ENCODE peak calls at places on chromosomes 3 and 15, in six cellular contexts. One of them, this sample, is unnamed.

GRCh38 chr3:78235841-78236240 is 1195.9 kb downstream of the ROBO2 start:
- DNase-seq in GM12878: no peak
- DNase-seq in H1: no peak
- DNase-seq in K562: no peak
- DNase-seq in HepG2: no peak
- DNase-seq in GM12892: no peak
- DNase-seq in this sample: no peak

GRCh38 chr3:38084019-38084968 is 45.3 kb downstream of the DLEC1 start:
- DNase-seq in K562: peak; percentile 46
- DNase-seq in H1: no peak
- DNase-seq in GM12878: no peak
- DNase-seq in HepG2: peak; percentile 12
- DNase-seq in GM12892: no peak
- DNase-seq in this sample: peak; percentile 36

GRCh38 chr15:32747886-32748285 is 30.1 kb downstream of the GREM1 start:
- DNase-seq in HepG2: no peak
- DNase-seq in GM12892: no peak
- DNase-seq in H1: no peak
- DNase-seq in K562: no peak
- DNase-seq in GM12878: no peak
- DNase-seq in this sample: no peak

GRCh38 chr3:117128133-117128532 is 418.6 kb downstream of the TUSC7 start:
- DNase-seq in GM12892: no peak
- DNase-seq in GM12878: no peak
- DNase-seq in H1: no peak
- DNase-seq in K562: no peak
- DNase-seq in HepG2: no peak
- DNase-seq in this sample: no peak

GRCh38 chr3:144104146-144104545 is 132.5 kb downstream of the DIPK2A start:
- DNase-seq in GM12892: no peak
- DNase-seq in H1: no peak
- DNase-seq in K562: no peak
- DNase-seq in GM12878: no peak
- DNase-seq in HepG2: no peak
- DNase-seq in this sample: no peak

GRCh38 chr3:124044961-124045360 is 53.0 kb upstream of the ROPN1 start:
- DNase-seq in GM12878: no peak
- DNase-seq in HepG2: no peak
- DNase-seq in K562: no peak
- DNase-seq in GM12892: no peak
- DNase-seq in H1: no peak
- DNase-seq in this sample: no peak

GRCh38 chr3:177150970-177151627 is 46.2 kb downstream of the TBL1XR1 start:
- DNase-seq in K562: peak; percentile 67
- DNase-seq in GM12892: no peak
- DNase-seq in GM12878: peak; percentile 48
- DNase-seq in HepG2: peak; percentile 18
- DNase-seq in H1: no peak
- DNase-seq in this sample: no peak

GRCh38 chr3:131110087-131110486 is 83.4 kb downstream of the NEK11 start:
- DNase-seq in HepG2: no peak
- DNase-seq in K562: no peak
- DNase-seq in GM12878: no peak
- DNase-seq in H1: no peak
- DNase-seq in GM12892: no peak
- DNase-seq in this sample: no peak

GRCh38 chr15:96335429-96335807 is 4.9 kb downstream of the NR2F2 start:
- DNase-seq in GM12878: no peak
- DNase-seq in GM12892: no peak
- DNase-seq in HepG2: peak; percentile 14
- DNase-seq in K562: no peak
- DNase-seq in H1: no peak
- DNase-seq in this sample: no peak

GRCh38 chr3:51620543-51620942 is 50.5 kb upstream of the TEX264 start:
- DNase-seq in HepG2: peak; percentile 25
- DNase-seq in H1: no peak
- DNase-seq in GM12878: no peak
- DNase-seq in GM12892: no peak
- DNase-seq in K562: no peak
- DNase-seq in this sample: no peak

GRCh38 chr15:72199721-72200212 is 2.2 kb upstream of the GRAMD2A start:
- DNase-seq in GM12878: peak; percentile 36
- DNase-seq in K562: peak; percentile 75
- DNase-seq in H1: no peak
- DNase-seq in GM12892: peak; percentile 73
- DNase-seq in HepG2: peak; percentile 76
- DNase-seq in this sample: peak; percentile 68
- TF ChIP-seq TAF1 in GM12878: no peak
- TF ChIP-seq TAF1 in K562: no peak
- TF ChIP-seq TAF1 in H1: no peak
- TF ChIP-seq TAF1 in GM12892: no peak
- TF ChIP-seq TAF1 in HepG2: no peak
- TF ChIP-seq TAF1 in this sample: no peak

GRCh38 chr3:44355634-44356033 is 17.1 kb downstream of the TCAIM start:
- DNase-seq in H1: no peak
- DNase-seq in K562: peak; percentile 75
- DNase-seq in GM12892: no peak
- DNase-seq in HepG2: peak; percentile 9
- DNase-seq in GM12878: no peak
- DNase-seq in this sample: no peak
- TF ChIP-seq POLR2AphosphoS5 in H1: no peak
- TF ChIP-seq POLR2AphosphoS5 in K562: peak; percentile 24
- TF ChIP-seq POLR2AphosphoS5 in GM12892: no peak
- TF ChIP-seq POLR2AphosphoS5 in HepG2: no peak
- TF ChIP-seq POLR2AphosphoS5 in GM12878: no peak
- TF ChIP-seq POLR2AphosphoS5 in this sample: no peak

GRCh38 chr3:141407817-141408216 is 39.5 kb downstream of the ZBTB38 start:
- DNase-seq in H1: no peak
- DNase-seq in GM12892: no peak
- DNase-seq in GM12878: no peak
- DNase-seq in K562: no peak
- DNase-seq in HepG2: no peak
- DNase-seq in this sample: no peak
- TF ChIP-seq POLR2A in H1: no peak
- TF ChIP-seq POLR2A in GM12892: no peak
- TF ChIP-seq POLR2A in GM12878: no peak
- TF ChIP-seq POLR2A in K562: no peak
- TF ChIP-seq POLR2A in HepG2: no peak
- TF ChIP-seq POLR2A in this sample: no peak

DNA sequence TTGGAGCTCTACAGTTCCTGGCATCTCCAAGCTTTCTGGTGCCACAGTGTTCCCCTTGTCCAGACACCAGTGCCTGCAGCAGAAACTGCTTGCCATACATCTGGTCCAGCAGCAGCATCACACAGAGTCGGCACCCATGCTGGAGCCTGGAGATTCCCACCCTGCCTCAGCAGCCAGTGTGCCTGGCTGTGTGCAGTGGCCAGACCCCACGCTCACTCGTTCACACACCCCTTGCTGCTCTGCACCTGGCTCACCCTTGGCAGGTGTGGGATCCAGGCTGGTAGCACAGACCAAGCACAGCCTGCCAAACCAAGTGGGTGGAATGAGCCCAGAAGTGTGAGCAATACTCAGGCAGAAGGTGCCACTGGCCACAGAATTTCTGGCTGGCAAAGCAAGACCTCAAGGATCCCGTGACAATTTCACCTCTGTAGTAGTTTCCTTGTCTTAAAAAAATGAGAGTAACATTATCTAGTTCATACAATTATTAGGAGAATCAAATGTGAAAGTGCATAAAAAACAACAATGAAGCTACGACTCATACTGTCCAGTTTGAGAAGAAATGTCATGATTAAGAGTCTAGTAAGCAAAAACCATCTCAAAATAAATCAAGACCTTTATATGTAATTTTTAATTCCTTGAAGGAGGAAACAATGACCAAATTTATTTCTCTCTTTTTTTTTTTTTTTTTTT is 22.9 kb upstream of the ZBED2 start:
- DNase-seq in GM12878: no peak
- DNase-seq in K562: no peak
- DNase-seq in HepG2: no peak
- DNase-seq in H1: no peak
- DNase-seq in GM12892: no peak
- DNase-seq in this sample: no peak
- TF ChIP-seq TAF1 in GM12878: no peak
- TF ChIP-seq TAF1 in K562: no peak
- TF ChIP-seq TAF1 in HepG2: no peak
- TF ChIP-seq TAF1 in H1: no peak
- TF ChIP-seq TAF1 in GM12892: no peak
- TF ChIP-seq TAF1 in this sample: no peak

GRCh38 chr3:9396632-9397330 is 634 bp upstream of the SETD5 start:
- DNase-seq in H1: peak; percentile 97
- DNase-seq in K562: peak; percentile 100
- DNase-seq in GM12878: peak; percentile 98
- DNase-seq in HepG2: peak; percentile 98
- DNase-seq in GM12892: peak; percentile 71
- DNase-seq in this sample: peak; percentile 70

GRCh38 chr3:9397331-9397910 is at the start of gene SETD5:
- DNase-seq in GM12878: peak; percentile 67
- DNase-seq in K562: peak; percentile 98
- DNase-seq in H1: peak; percentile 75
- DNase-seq in GM12892: peak; percentile 88
- DNase-seq in HepG2: peak; percentile 89
- DNase-seq in this sample: peak; percentile 83

GRCh38 chr3:9398715-9399708 is 1.6 kb downstream of the SETD5 start:
- DNase-seq in GM12878: no peak
- DNase-seq in HepG2: peak; percentile 62
- DNase-seq in H1: no peak
- DNase-seq in K562: peak; percentile 80
- DNase-seq in GM12892: no peak
- DNase-seq in this sample: no peak

GRCh38 chr3:9399746-9400145 is 2.3 kb downstream of the SETD5 start:
- DNase-seq in HepG2: peak; percentile 79
- DNase-seq in K562: peak; percentile 90
- DNase-seq in H1: peak; percentile 49
- DNase-seq in GM12892: no peak
- DNase-seq in GM12878: no peak
- DNase-seq in this sample: no peak

DNA sequence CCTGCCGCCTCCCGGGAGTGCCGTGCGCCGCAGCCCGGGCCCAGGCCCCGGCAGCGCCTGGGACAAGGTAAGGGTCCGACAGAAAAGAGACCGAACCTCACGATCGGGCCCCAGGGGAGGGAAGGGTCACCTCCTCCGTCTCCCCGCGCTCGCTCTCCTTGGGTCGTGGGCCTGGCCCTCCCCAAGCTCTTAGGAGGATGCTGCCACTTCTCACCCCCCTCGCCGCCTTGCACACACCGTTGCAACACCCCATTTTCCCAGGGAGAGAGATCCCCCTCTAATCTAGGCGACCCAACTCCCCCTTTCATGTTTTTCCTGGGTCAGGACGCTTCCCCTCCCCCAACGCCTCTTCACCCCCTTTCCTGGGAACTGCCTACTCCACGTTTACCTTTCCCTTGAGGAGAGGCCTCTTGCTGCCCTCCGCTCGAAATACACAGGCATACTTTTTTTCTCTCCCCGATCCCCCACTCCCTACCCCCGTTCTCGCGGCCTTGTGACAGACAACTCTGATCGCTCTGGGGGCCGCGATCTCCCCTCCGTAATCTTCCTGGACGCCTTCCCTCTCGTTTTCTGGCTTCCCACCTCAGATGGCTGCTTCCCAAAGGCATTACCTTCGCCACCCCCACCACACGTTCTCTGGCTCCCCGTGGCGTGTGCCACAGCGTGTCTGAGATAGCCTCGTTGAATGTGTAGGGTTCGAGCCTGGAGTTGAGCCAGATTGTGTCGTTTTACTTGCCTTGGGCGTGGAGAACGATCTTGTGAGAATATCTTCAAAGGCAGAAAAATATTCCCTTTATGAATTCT is 698 bp downstream of the SETD5 start:
- DNase-seq in K562: peak; percentile 73
- DNase-seq in HepG2: peak; percentile 40
- DNase-seq in GM12892: no peak
- DNase-seq in GM12878: no peak
- DNase-seq in H1: no peak
- DNase-seq in this sample: no peak
- TF ChIP-seq POLR2AphosphoS5 in K562: no peak
- TF ChIP-seq POLR2AphosphoS5 in HepG2: no peak
- TF ChIP-seq POLR2AphosphoS5 in GM12892: peak; percentile 51
- TF ChIP-seq POLR2AphosphoS5 in GM12878: no peak
- TF ChIP-seq POLR2AphosphoS5 in H1: peak; percentile 77
- TF ChIP-seq POLR2AphosphoS5 in this sample: peak; percentile 21

GRCh38 chr3:34367521-34367920 is 569.1 kb downstream of the PDCD6IP start:
- DNase-seq in H1: no peak
- DNase-seq in GM12892: no peak
- DNase-seq in GM12878: no peak
- DNase-seq in K562: no peak
- DNase-seq in HepG2: no peak
- DNase-seq in this sample: no peak
- TF ChIP-seq POLR2A in H1: no peak
- TF ChIP-seq POLR2A in GM12892: no peak
- TF ChIP-seq POLR2A in GM12878: no peak
- TF ChIP-seq POLR2A in K562: no peak
- TF ChIP-seq POLR2A in HepG2: no peak
- TF ChIP-seq POLR2A in this sample: no peak